ENCODE peak calls at places on chromosomes 6 and 20, in six cellular contexts. One of them, this sample, is unnamed.

GRCh38 chr20:1437222-1437904 is 29.3 kb downstream of the NSFL1C start:
- DNase-seq in GM12878: peak
- DNase-seq in mammary epithelial cell: peak
- DNase-seq in GM23338: peak
- DNase-seq in mesenchymal stem cell: peak
- DNase-seq in Karpas-422: peak
- DNase-seq in this sample: peak

GRCh38 chr20:7171911-7172310 is 404.4 kb downstream of the BMP2 start:
- DNase-seq in GM12878: no peak
- DNase-seq in mammary epithelial cell: peak
- DNase-seq in GM23338: peak
- DNase-seq in mesenchymal stem cell: peak
- DNase-seq in Karpas-422: no peak
- DNase-seq in this sample: no peak

GRCh38 chr6:36627141-36627540 is 33.0 kb downstream of the SRSF3 start:
- DNase-seq in GM12878: no peak
- DNase-seq in mammary epithelial cell: no peak
- DNase-seq in GM23338: no peak
- DNase-seq in mesenchymal stem cell: no peak
- DNase-seq in Karpas-422: no peak
- DNase-seq in this sample: no peak

GRCh38 chr20:53809728-53810365 is 216.2 kb upstream of the ZNF217 start:
- DNase-seq in GM12878: no peak
- DNase-seq in mammary epithelial cell: no peak
- DNase-seq in GM23338: no peak
- DNase-seq in mesenchymal stem cell: no peak
- DNase-seq in Karpas-422: no peak
- DNase-seq in this sample: no peak

GRCh38 chr20:32918751-32919150 is 60.0 kb downstream of the EFCAB8 start:
- DNase-seq in GM12878: no peak
- DNase-seq in mammary epithelial cell: no peak
- DNase-seq in GM23338: no peak
- DNase-seq in mesenchymal stem cell: no peak
- DNase-seq in Karpas-422: no peak
- DNase-seq in this sample: no peak

GRCh38 chr20:5000263-5001173 is 792 bp downstream of the SLC23A2 start:
- DNase-seq in GM12878: no peak
- DNase-seq in mammary epithelial cell: no peak
- DNase-seq in GM23338: peak
- DNase-seq in mesenchymal stem cell: peak
- DNase-seq in Karpas-422: no peak
- DNase-seq in this sample: peak

GRCh38 chr6:139452176-139452876 is 77.9 kb upstream of the CITED2 start:
- DNase-seq in GM12878: no peak
- DNase-seq in mammary epithelial cell: peak
- DNase-seq in GM23338: no peak
- DNase-seq in mesenchymal stem cell: no peak
- DNase-seq in Karpas-422: no peak
- DNase-seq in this sample: no peak

GRCh38 chr6:96410467-96410866 is 111.1 kb upstream of the UFL1 start:
- DNase-seq in GM12878: no peak
- DNase-seq in mammary epithelial cell: no peak
- DNase-seq in GM23338: no peak
- DNase-seq in mesenchymal stem cell: no peak
- DNase-seq in Karpas-422: no peak
- DNase-seq in this sample: no peak

GRCh38 chr6:53179961-53180651 is 31.5 kb upstream of the GCM1 start:
- DNase-seq in GM12878: no peak
- DNase-seq in mammary epithelial cell: peak
- DNase-seq in GM23338: no peak
- DNase-seq in mesenchymal stem cell: no peak
- DNase-seq in Karpas-422: no peak
- DNase-seq in this sample: peak

GRCh38 chr20:62405108-62405980 is 1.7 kb downstream of the CABLES2 start:
- DNase-seq in GM12878: no peak
- DNase-seq in mammary epithelial cell: peak
- DNase-seq in GM23338: peak
- DNase-seq in mesenchymal stem cell: peak
- DNase-seq in Karpas-422: no peak
- DNase-seq in this sample: no peak

GRCh38 chr6:158020272-158020711 is 38.6 kb downstream of the SYNJ2 start:
- DNase-seq in GM12878: no peak
- DNase-seq in mammary epithelial cell: peak
- DNase-seq in GM23338: no peak
- DNase-seq in mesenchymal stem cell: no peak
- DNase-seq in Karpas-422: no peak
- DNase-seq in this sample: no peak
- H3K4me3 ChIP-seq in GM12878: no peak
- H3K4me3 ChIP-seq in mammary epithelial cell: no peak
- H3K4me3 ChIP-seq in GM23338: no peak
- H3K4me3 ChIP-seq in mesenchymal stem cell: no peak
- H3K4me3 ChIP-seq in Karpas-422: no peak
- H3K4me3 ChIP-seq in this sample: no peak

GRCh38 chr6:31775633-31776263 is 1.4 kb downstream of the VWA7 start:
- DNase-seq in GM12878: no peak
- DNase-seq in mammary epithelial cell: no peak
- DNase-seq in GM23338: no peak
- DNase-seq in mesenchymal stem cell: no peak
- DNase-seq in Karpas-422: no peak
- DNase-seq in this sample: no peak

GRCh38 chr6:31777667-31778050 is 531 bp upstream of the VWA7 start:
- DNase-seq in GM12878: no peak
- DNase-seq in mammary epithelial cell: no peak
- DNase-seq in GM23338: no peak
- DNase-seq in mesenchymal stem cell: no peak
- DNase-seq in Karpas-422: no peak
- DNase-seq in this sample: no peak

GRCh38 chr6:31776563-31776960 is 566 bp downstream of the VWA7 start:
- DNase-seq in GM12878: no peak
- DNase-seq in mammary epithelial cell: no peak
- DNase-seq in GM23338: peak
- DNase-seq in mesenchymal stem cell: no peak
- DNase-seq in Karpas-422: no peak
- DNase-seq in this sample: no peak

GRCh38 chr6:31778193-31778592 is 1.1 kb upstream of the VWA7 start:
- DNase-seq in GM12878: no peak
- DNase-seq in mammary epithelial cell: no peak
- DNase-seq in GM23338: no peak
- DNase-seq in mesenchymal stem cell: no peak
- DNase-seq in Karpas-422: no peak
- DNase-seq in this sample: no peak

DNA sequence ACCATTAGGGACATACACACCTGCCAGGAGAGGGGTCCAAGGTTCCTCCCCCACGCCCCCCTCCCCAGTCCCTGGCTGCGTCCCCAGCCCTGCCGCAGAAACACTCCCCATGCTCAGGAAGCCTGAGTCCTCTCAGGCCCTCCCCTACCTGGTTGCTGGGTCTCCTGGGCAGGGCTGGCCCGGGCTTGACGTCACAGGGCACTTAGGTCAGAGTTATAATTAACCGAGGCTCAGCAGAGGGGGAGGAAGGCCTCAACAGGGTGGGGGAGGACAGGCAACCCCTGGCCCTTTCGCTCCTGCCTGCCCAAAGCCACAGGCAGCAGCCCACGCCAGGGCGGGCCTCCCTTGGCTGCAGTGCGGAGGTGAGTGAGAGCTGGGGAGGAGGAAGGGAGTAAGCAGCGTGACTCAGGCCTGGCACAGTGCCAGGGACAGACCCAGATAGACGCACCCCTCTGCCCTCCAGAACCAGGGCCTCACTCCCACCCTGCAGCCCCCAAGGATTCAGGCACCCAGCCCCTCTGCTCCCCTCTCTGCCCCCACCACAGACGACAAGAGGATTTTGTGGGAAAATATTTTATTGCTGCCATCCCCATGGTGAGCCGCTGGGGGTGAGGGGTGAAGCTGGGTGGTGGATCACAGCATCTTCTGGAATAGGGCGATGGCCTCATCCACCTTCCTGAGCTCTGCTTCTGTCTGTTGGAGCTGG is at the start of gene VWA7:
- DNase-seq in GM12878: peak
- DNase-seq in mammary epithelial cell: peak
- DNase-seq in GM23338: peak
- DNase-seq in mesenchymal stem cell: peak
- DNase-seq in Karpas-422: peak
- DNase-seq in this sample: no peak
- H3K4me2 ChIP-seq in GM12878: peak
- H3K4me2 ChIP-seq in mammary epithelial cell: peak
- H3K4me2 ChIP-seq in GM23338: peak
- H3K4me2 ChIP-seq in mesenchymal stem cell: peak
- H3K4me2 ChIP-seq in Karpas-422: no peak
- H3K4me2 ChIP-seq in this sample: no peak

DNA sequence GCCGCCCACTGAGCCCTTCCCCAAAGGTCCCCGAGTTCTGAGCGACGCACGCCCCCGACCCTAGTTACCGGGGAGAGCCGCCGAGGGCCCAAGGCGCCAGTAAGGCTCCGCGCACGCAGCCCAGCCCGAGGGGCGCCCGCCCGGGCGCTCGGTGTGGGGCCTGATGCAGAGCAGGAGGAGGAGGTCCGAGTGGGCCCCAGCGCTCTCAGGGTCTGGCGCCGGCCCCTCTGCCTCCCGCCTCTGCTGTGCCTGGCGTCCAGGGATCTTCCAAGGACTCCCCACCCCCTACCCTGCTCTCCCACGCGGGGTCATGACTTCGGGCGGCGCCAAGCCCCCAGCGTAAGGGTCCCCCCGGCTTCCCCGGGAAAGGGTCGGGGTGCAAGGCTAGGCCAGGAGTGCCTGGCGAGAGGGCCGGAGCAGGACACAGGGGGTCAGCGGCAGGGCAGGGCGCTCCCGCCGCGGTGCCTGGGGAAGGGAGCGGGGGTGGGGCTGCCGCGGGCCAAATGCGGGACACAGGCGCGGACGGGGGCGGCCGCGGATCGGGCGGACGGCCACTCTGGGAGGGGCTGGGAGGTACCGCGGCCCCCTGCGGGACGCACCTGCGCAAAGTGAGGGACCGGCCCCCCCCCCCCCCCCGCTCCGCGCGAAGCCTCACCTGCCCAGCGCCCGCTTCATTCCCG is 637 bp downstream of the ABHD12 start:
- DNase-seq in GM12878: no peak
- DNase-seq in mammary epithelial cell: no peak
- DNase-seq in GM23338: peak
- DNase-seq in mesenchymal stem cell: peak
- DNase-seq in Karpas-422: peak
- DNase-seq in this sample: no peak
- H2AFZ ChIP-seq in GM12878: peak
- H2AFZ ChIP-seq in mammary epithelial cell: peak
- H2AFZ ChIP-seq in GM23338: peak
- H2AFZ ChIP-seq in mesenchymal stem cell: peak
- H2AFZ ChIP-seq in Karpas-422: no peak
- H2AFZ ChIP-seq in this sample: peak

GRCh38 chr6:142867988-142868818 is 76.8 kb downstream of the HIVEP2 start:
- DNase-seq in GM12878: no peak
- DNase-seq in mammary epithelial cell: no peak
- DNase-seq in GM23338: no peak
- DNase-seq in mesenchymal stem cell: peak
- DNase-seq in Karpas-422: no peak
- DNase-seq in this sample: no peak
- H3K4me3 ChIP-seq in GM12878: no peak
- H3K4me3 ChIP-seq in mammary epithelial cell: no peak
- H3K4me3 ChIP-seq in GM23338: no peak
- H3K4me3 ChIP-seq in mesenchymal stem cell: no peak
- H3K4me3 ChIP-seq in Karpas-422: no peak
- H3K4me3 ChIP-seq in this sample: peak

This sample was measured in OCI-LY7.